ENCODE peak calls at places on chromosomes 3 and 15, in seven cellular contexts. G, W, L, X, Z, H and J are unnamed samples.

GRCh38 chr3:37559461-37559860 is 302.2 kb upstream of the CTDSPL start:
- DNase-seq in H (no peak), G (peak; percentile 23), L (no peak), W (no peak), X (peak; percentile 7), Z (no peak), J (no peak)

GRCh38 chr15:49290204-49290603 is 120.2 kb downstream of the GALK2 start:
- DNase-seq in L (no peak), W (no peak), H (no peak), X (no peak), Z (no peak), G (no peak), J (no peak)

GRCh38 chr3:138974467-138974866 is 27.4 kb downstream of the FOXL2NB start:
- DNase-seq in X (no peak), L (no peak), H (no peak), Z (no peak), W (no peak), G (peak; percentile 61), J (no peak)

GRCh38 chr3:149339931-149340309 is 6.5 kb upstream of the TM4SF18 start:
- DNase-seq in L (peak; percentile 58), H (no peak), X (peak; percentile 63), G (peak; percentile 99), Z (no peak), W (peak; percentile 79), J (no peak)

GRCh38 chr15:72487070-72487797 is 13.1 kb downstream of the ARIH1 start:
- DNase-seq in X (no peak), Z (no peak), G (peak; percentile 43), L (no peak), H (no peak), W (no peak), J (no peak)

GRCh38 chr15:100931143-100931890 is 12.2 kb downstream of the LRRK1 start:
- DNase-seq in G (no peak), W (no peak), X (no peak), L (no peak), Z (no peak), H (no peak), J (no peak)

GRCh38 chr3:124558898-124559649 is 171.2 kb upstream of the UMPS start:
- DNase-seq in W (no peak), X (no peak), H (no peak), Z (peak; percentile 76), G (peak; percentile 99), L (no peak), J (no peak)

GRCh38 chr15:41013698-41014414 is 60.6 kb downstream of the CHAC1 start:
- DNase-seq in Z (no peak), X (no peak), W (no peak), G (no peak), H (no peak), L (no peak), J (no peak)

GRCh38 chr15:88497109-88497761 is 29.7 kb downstream of the MRPS11 start:
- DNase-seq in G (no peak), X (no peak), L (no peak), H (no peak), Z (no peak), W (no peak), J (no peak)

GRCh38 chr3:102114264-102114979 is 265.1 kb downstream of the NFKBIZ start:
- DNase-seq in L (no peak), G (no peak), W (no peak), Z (no peak), X (no peak), H (peak; percentile 28), J (no peak)

GRCh38 chr3:170346481-170347125 is 10.9 kb upstream of the SKIL start:
- DNase-seq in Z (no peak), G (peak; percentile 76), W (no peak), X (no peak), H (no peak), L (no peak), J (no peak)

GRCh38 chr3:137642831-137643230 is 121.3 kb upstream of the SOX14 start:
- DNase-seq in H (no peak), Z (no peak), X (peak; percentile 45), W (no peak), G (no peak), L (no peak), J (peak; percentile 14)

GRCh38 chr3:142445816-142446254 is 2.0 kb downstream of the XRN1 start:
- DNase-seq in W (no peak), H (peak; percentile 9), Z (no peak), G (peak; percentile 33), X (no peak), L (no peak), J (no peak)

GRCh38 chr3:87509401-87509800 is 233.0 kb upstream of the POU1F1 start:
- DNase-seq in Z (no peak), L (no peak), X (no peak), W (no peak), G (no peak), H (no peak), J (no peak)

GRCh38 chr3:14124223-14124614 is 451 bp downstream of the CHCHD4 start:
- DNase-seq in H (peak; percentile 72), Z (peak; percentile 52), X (peak; percentile 31), L (peak; percentile 79), G (peak; percentile 50), W (peak; percentile 37), J (peak; percentile 65)

GRCh38 chr3:10945683-10946287 is 46.8 kb upstream of the SLC6A1 start:
- DNase-seq in H (peak; percentile 55), X (peak; percentile 0), W (peak; percentile 85), G (peak; percentile 51), Z (peak; percentile 77), L (peak; percentile 7), J (peak; percentile 70)

GRCh38 chr3:148006508-148006907 is 597.3 kb downstream of the ZIC1 start:
- DNase-seq in L (no peak), Z (no peak), X (no peak), G (peak; percentile 71), H (no peak), W (no peak), J (no peak)

GRCh38 chr15:40330368-40330836 is 6.9 kb downstream of the INAFM2 start:
- DNase-seq in H (no peak), Z (no peak), L (no peak), X (peak; percentile 74), G (no peak), W (no peak), J (no peak)

GRCh38 chr3:111072016-111072891 is 638 bp downstream of the NECTIN3 start:
- DNase-seq in W (peak; percentile 43), X (no peak), H (peak; percentile 36), Z (peak; percentile 11), L (no peak), G (peak; percentile 38), J (no peak)

GRCh38 chr15:68687136-68687735 is 108.4 kb downstream of the CORO2B start:
- DNase-seq in L (no peak), W (no peak), G (no peak), H (no peak), X (no peak), Z (no peak), J (no peak)

GRCh38 chr3:182117583-182117982 is 405.9 kb downstream of the SOX2 start:
- DNase-seq in W (no peak), L (no peak), Z (no peak), G (no peak), X (no peak), H (no peak), J (no peak)

GRCh38 chr3:142098974-142099373 is 50.4 kb downstream of the TFDP2 start:
- DNase-seq in G (peak; percentile 13), W (no peak), L (no peak), Z (no peak), X (no peak), H (no peak), J (no peak)

GRCh38 chr3:40009991-40010390 is 200.6 kb downstream of the MYRIP start:
- DNase-seq in W (no peak), Z (no peak), G (no peak), H (no peak), L (no peak), X (no peak), J (no peak)

GRCh38 chr3:12294885-12295580 is 6.2 kb downstream of the PPARG start:
- DNase-seq in X (no peak), G (peak; percentile 70), H (no peak), Z (no peak), W (no peak), L (no peak), J (no peak)

GRCh38 chr3:19960670-19961069 is 13.8 kb downstream of the RAB5A start:
- DNase-seq in L (no peak), X (no peak), H (no peak), G (no peak), W (no peak), Z (no peak), J (no peak)

GRCh38 chr15:52466134-52466701 is 62.5 kb downstream of the MYO5A start:
- DNase-seq in X (no peak), H (peak; percentile 57), G (no peak), L (no peak), Z (no peak), W (no peak), J (no peak)

GRCh38 chr3:100492810-100493140 is 356 bp downstream of the TMEM45A start:
- DNase-seq in H (no peak), X (no peak), Z (no peak), L (no peak), W (no peak), G (no peak), J (no peak)

GRCh38 chr15:78340243-78341056 is at the start of gene CRABP1:
- DNase-seq in L (no peak), G (no peak), W (no peak), Z (peak; percentile 49), X (no peak), H (peak; percentile 21), J (no peak)